ENCODE peak calls at places on chromosome X, in five cellular contexts. K, D, Q, V and Z are unnamed samples.

GRCh38 chrX:129230850-129231512 is 292.3 kb downstream of the SMARCA1 start:
- DNase-seq in D (no peak), Q (no peak), K (no peak), V (no peak), Z (no peak)

GRCh38 chrX:45758319-45758718 is 557.6 kb upstream of the DIPK2B start:
- DNase-seq in D (no peak), Q (peak), K (no peak), V (peak), Z (no peak)

GRCh38 chrX:69615779-69616519 is at the start of gene EDA:
- DNase-seq in D (peak), K (peak), Q (peak), V (peak), Z (peak)

GRCh38 chrX:124033821-124034220 is 72.3 kb downstream of the STAG2 start:
- DNase-seq in K (no peak), Q (no peak), D (no peak), V (no peak), Z (no peak)

GRCh38 chrX:112840382-112841113 is at the start of gene AMOT:
- DNase-seq in K (peak), D (peak), V (peak), Q (peak), Z (peak)

GRCh38 chrX:110317820-110318663 is at the start of gene AMMECR1:
- DNase-seq in D (peak), V (peak), Q (peak), K (peak), Z (peak)

GRCh38 chrX:150765782-150766350 is 72.7 kb downstream of the MTMR1 start:
- DNase-seq in Q (no peak), K (peak), D (peak), V (no peak), Z (no peak)

GRCh38 chrX:134236690-134237362 is at the start of gene CCDC160:
- DNase-seq in Q (no peak), D (peak), V (peak), K (peak), Z (no peak)

GRCh38 chrX:70479197-70479969 is 34.7 kb downstream of the DLG3 start:
- DNase-seq in K (no peak), V (no peak), Q (no peak), D (no peak), Z (no peak)

GRCh38 chrX:45070116-45071007 is 130.3 kb downstream of the DIPK2B start:
- DNase-seq in K (no peak), D (peak), Q (no peak), V (peak), Z (peak)

GRCh38 chrX:317424-318067 is 1.1 kb downstream of the GTPBP6 start:
- DNase-seq in D (no peak), V (no peak), Q (no peak), K (no peak), Z (no peak)

GRCh38 chrX:1242901-1243402 is 25.7 kb upstream of the CSF2RA start:
- DNase-seq in K (peak), D (peak), V (no peak), Q (no peak), Z (no peak)

GRCh38 chrX:39104745-39105144 is 303.5 kb downstream of the MID1IP1 start:
- DNase-seq in K (no peak), D (no peak), V (no peak), Q (no peak), Z (no peak)

GRCh38 chrX:54529559-54530357 is at the start of gene GNL3L:
- DNase-seq in V (peak), K (peak), Q (peak), D (peak), Z (peak)

GRCh38 chrX:18714910-18715309 is 7.5 kb downstream of the PPEF1 start:
- DNase-seq in Q (no peak), D (no peak), K (no peak), V (no peak), Z (no peak)

GRCh38 chrX:110741213-110741796 is 54.3 kb downstream of the CHRDL1 start:
- DNase-seq in V (no peak), D (peak), Q (no peak), K (no peak), Z (no peak)

GRCh38 chrX:13448941-13449340 is 120.5 kb upstream of the EGFL6 start:
- DNase-seq in K (no peak), V (no peak), D (no peak), Q (no peak), Z (no peak)

GRCh38 chrX:109848451-109849050 is 115.5 kb upstream of the ACSL4 start:
- DNase-seq in D (peak), V (no peak), K (no peak), Q (no peak), Z (no peak)

GRCh38 chrX:149494844-149495565 is 10.1 kb downstream of the IDS start:
- DNase-seq in V (no peak), Q (no peak), D (no peak), K (no peak), Z (no peak)

GRCh38 chrX:103475381-103475780 is 43.9 kb downstream of the RAB40A start:
- DNase-seq in Q (no peak), K (no peak), D (no peak), V (no peak), Z (no peak)

GRCh38 chrX:72358313-72358712 is 52.6 kb upstream of the CITED1 start:
- DNase-seq in V (no peak), K (no peak), Q (no peak), D (no peak), Z (no peak)

GRCh38 chrX:10750581-10750980 is 130.2 kb upstream of the MID1 start:
- DNase-seq in K (no peak), D (no peak), V (no peak), Q (no peak), Z (no peak)

GRCh38 chrX:70998402-70999027 is 67.6 kb upstream of the SLC7A3 start:
- DNase-seq in Q (no peak), D (peak), V (no peak), K (no peak), Z (peak)

GRCh38 chrX:86981326-86981890 is 536.2 kb upstream of the KLHL4 start:
- DNase-seq in V (no peak), D (peak), Q (no peak), K (no peak), Z (no peak)

GRCh38 chrX:86910602-86911311 is 606.8 kb upstream of the KLHL4 start:
- DNase-seq in Q (no peak), V (no peak), K (no peak), D (no peak), Z (no peak)

GRCh38 chrX:29318051-29318450 is 730.8 kb downstream of the IL1RAPL1 start:
- DNase-seq in D (no peak), Q (no peak), V (no peak), K (no peak), Z (no peak)

GRCh38 chrX:4978613-4979012 is 1250.1 kb downstream of the NLGN4X start:
- DNase-seq in Q (no peak), V (no peak), D (no peak), K (no peak), Z (no peak)

GRCh38 chrX:115147220-115147619 is 42.0 kb upstream of the RBMXL3 start:
- DNase-seq in Q (no peak), V (peak), D (peak), K (peak), Z (no peak)

GRCh38 chrX:68692651-68693050 is 45.2 kb downstream of the STARD8 start:
- DNase-seq in K (no peak), Q (no peak), V (peak), D (no peak), Z (no peak)

GRCh38 chrX:155086961-155087735 is 15.8 kb downstream of the BRCC3 start:
- DNase-seq in D (no peak), V (no peak), K (no peak), Q (no peak), Z (no peak)

GRCh38 chrX:136953867-136954787 is 73.6 kb upstream of the RBMX start:
- DNase-seq in K (peak), Q (no peak), D (peak), V (peak), Z (peak)

GRCh38 chrX:10496345-10496965 is 123.9 kb downstream of the MID1 start:
- DNase-seq in D (no peak), K (no peak), Q (no peak), V (peak), Z (no peak)

GRCh38 chrX:37578045-37578444 is 6.6 kb downstream of the LANCL3 start:
- DNase-seq in V (no peak), D (no peak), K (no peak), Q (no peak), Z (no peak)

GRCh38 chrX:151505796-151506195 is 57.7 kb upstream of the PASD1 start:
- DNase-seq in V (no peak), K (peak), D (peak), Q (no peak), Z (peak)

GRCh38 chrX:74924449-74925209 is 623 bp downstream of the NEXMIF start:
- DNase-seq in K (peak), V (peak), D (peak), Q (no peak), Z (no peak)

GRCh38 chrX:46573331-46573895 is at the start of gene CHST7:
- DNase-seq in V (peak), K (peak), D (peak), Q (peak), Z (peak)